ENCODE peak calls at places on chromosomes 3 and 15, in five cellular contexts. Q is A549, M is hepatocyte, U is lower lobe of right lung, B is stomach. T is an unnamed sample.

GRCh38 chr3:109927726-109928125 is 590.4 kb upstream of the DPPA4 start:
- DNase-seq in Q (no peak), B (no peak), M (no peak), U (no peak), T (no peak)

GRCh38 chr3:81339040-81339845 is 422.2 kb downstream of the GBE1 start:
- DNase-seq in Q (peak), M (peak), B (no peak), U (no peak), T (no peak)

GRCh38 chr3:23198801-23199200 is 4.3 kb upstream of the UBE2E2 start:
- DNase-seq in M (no peak), B (no peak), Q (no peak), U (no peak), T (no peak)

GRCh38 chr3:7787871-7788828 is 713.5 kb upstream of the LMCD1 start:
- DNase-seq in B (no peak), Q (no peak), M (peak), U (no peak), T (no peak)

GRCh38 chr3:44795197-44795596 is 33.6 kb downstream of the KIF15 start:
- DNase-seq in U (no peak), M (no peak), B (no peak), Q (no peak), T (no peak)

GRCh38 chr3:134299185-134299887 is 48.7 kb upstream of the RYK start:
- DNase-seq in M (peak), Q (no peak), B (no peak), U (no peak), T (no peak)

GRCh38 chr3:197882580-197882979 is 67.4 kb upstream of the RPL35A start:
- DNase-seq in B (no peak), M (no peak), Q (no peak), U (no peak), T (no peak)

GRCh38 chr3:5051772-5052171 is 70.3 kb upstream of the ARL8B start:
- DNase-seq in U (no peak), B (no peak), Q (no peak), M (no peak), T (no peak)

GRCh38 chr3:99875925-99876781 is 58.5 kb downstream of the CMSS1 start:
- DNase-seq in B (peak), M (peak), U (peak), Q (peak), T (peak)

GRCh38 chr3:157119369-157119951 is 40.5 kb downstream of the CCNL1 start:
- DNase-seq in Q (no peak), B (no peak), U (no peak), M (no peak), T (no peak)

GRCh38 chr15:31032959-31033358 is 41.5 kb upstream of the MTMR10 start:
- DNase-seq in B (no peak), M (no peak), U (no peak), Q (no peak), T (no peak)
- H3K27ac ChIP-seq in B (no peak), M (peak), U (peak), Q (no peak), T (no peak)

GRCh38 chr15:90004671-90005070 is 3.5 kb downstream of the ZNF710 start:
- DNase-seq in B (no peak), Q (peak), U (peak), M (peak), T (peak)

GRCh38 chr15:90006217-90007088 is 5.3 kb downstream of the ZNF710 start:
- DNase-seq in U (no peak), Q (no peak), M (no peak), B (peak), T (no peak)

GRCh38 chr15:90003736-90004135 is 2.6 kb downstream of the ZNF710 start:
- DNase-seq in U (no peak), M (no peak), Q (no peak), B (no peak), T (no peak)

GRCh38 chr15:90002428-90002844 is 1.3 kb downstream of the ZNF710 start:
- DNase-seq in B (no peak), Q (peak), M (peak), U (peak), T (peak)

DNA sequence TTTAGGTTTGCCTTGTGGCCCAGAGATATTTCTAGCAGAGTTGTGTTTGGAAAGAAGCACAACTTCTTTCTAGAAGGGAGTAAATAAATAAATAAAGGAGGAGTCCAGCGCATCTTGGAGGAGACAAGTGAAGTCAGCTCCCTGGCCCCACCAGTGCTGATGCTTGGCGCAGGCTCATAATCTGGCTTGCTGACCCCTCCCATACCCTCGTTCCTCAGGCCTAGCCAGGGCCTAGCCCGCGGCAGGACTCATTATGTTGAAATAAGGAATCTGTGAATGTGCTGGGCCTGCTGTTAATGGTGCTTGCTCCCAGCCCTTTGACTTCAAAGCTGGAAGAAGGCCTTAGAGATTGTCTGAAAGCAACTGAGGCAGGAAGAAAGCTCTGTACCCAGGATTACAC is 3.1 kb downstream of the ZNF710 start:
- DNase-seq in Q (no peak), M (peak), B (no peak), U (no peak), T (no peak)
- H3K27ac ChIP-seq in Q (peak), M (peak), B (peak), U (peak), T (peak)

GRCh38 chr3:170469151-170470062 is 50.7 kb downstream of the CLDN11 start:
- DNase-seq in B (no peak), Q (no peak), M (peak), U (no peak), T (no peak)
- H3K27ac ChIP-seq in B (no peak), Q (peak), M (peak), U (no peak), T (no peak)

GRCh38 chr3:180947761-180948390 is 35.4 kb downstream of the FXR1 start:
- DNase-seq in U (no peak), B (no peak), M (no peak), Q (no peak), T (no peak)
- H3K27ac ChIP-seq in U (no peak), B (no peak), M (no peak), Q (no peak), T (no peak)

GRCh38 chr3:73427018-73427750 is 197.6 kb downstream of the PDZRN3 start:
- DNase-seq in Q (no peak), U (no peak), B (no peak), M (no peak), T (no peak)
- H3K27ac ChIP-seq in Q (no peak), U (no peak), B (peak), M (no peak), T (no peak)